ENCODE peak calls at places on chromosomes 4 and X, in seven cellular contexts. One of them, this sample, is unnamed.

GRCh38 chr4:70183168-70183939 is 12.2 kb upstream of the ODAM start:
- DNase-seq in Caco-2: peak; percentile 57
- DNase-seq in neural progenitor cell: peak; percentile 82
- DNase-seq in spleen: no peak
- DNase-seq in aorta: no peak
- DNase-seq in small intestine: peak; percentile 13
- DNase-seq in psoas muscle: no peak
- DNase-seq in this sample: no peak

GRCh38 chr4:22514001-22514400 is 1.9 kb downstream of the ADGRA3 start:
- DNase-seq in Caco-2: no peak
- DNase-seq in neural progenitor cell: no peak
- DNase-seq in spleen: no peak
- DNase-seq in aorta: no peak
- DNase-seq in small intestine: no peak
- DNase-seq in psoas muscle: no peak
- DNase-seq in this sample: no peak

GRCh38 chr4:42819863-42820514 is 72.5 kb upstream of the GRXCR1 start:
- DNase-seq in Caco-2: no peak
- DNase-seq in neural progenitor cell: no peak
- DNase-seq in spleen: no peak
- DNase-seq in aorta: no peak
- DNase-seq in small intestine: no peak
- DNase-seq in psoas muscle: no peak
- DNase-seq in this sample: no peak

GRCh38 chrX:20609916-20610415 is 343.3 kb upstream of the RPS6KA3 start:
- DNase-seq in Caco-2: no peak
- DNase-seq in neural progenitor cell: no peak
- DNase-seq in spleen: no peak
- DNase-seq in aorta: no peak
- DNase-seq in small intestine: no peak
- DNase-seq in psoas muscle: no peak
- DNase-seq in this sample: no peak

GRCh38 chr4:158239196-158239595 is 28.9 kb downstream of the TMEM144 start:
- DNase-seq in Caco-2: no peak
- DNase-seq in neural progenitor cell: no peak
- DNase-seq in spleen: no peak
- DNase-seq in aorta: no peak
- DNase-seq in small intestine: no peak
- DNase-seq in psoas muscle: no peak
- DNase-seq in this sample: no peak

GRCh38 chr4:17059192-17059634 is 160.8 kb upstream of the LDB2 start:
- DNase-seq in Caco-2: no peak
- DNase-seq in neural progenitor cell: no peak
- DNase-seq in spleen: no peak
- DNase-seq in aorta: no peak
- DNase-seq in small intestine: no peak
- DNase-seq in psoas muscle: peak; percentile 49
- DNase-seq in this sample: peak; percentile 36

GRCh38 chr4:37603070-37603468 is 83.1 kb downstream of the RELL1 start:
- DNase-seq in Caco-2: peak; percentile 82
- DNase-seq in neural progenitor cell: peak; percentile 76
- DNase-seq in spleen: peak; percentile 94
- DNase-seq in aorta: peak; percentile 93
- DNase-seq in small intestine: peak; percentile 81
- DNase-seq in psoas muscle: peak; percentile 92
- DNase-seq in this sample: peak; percentile 82

GRCh38 chrX:10240918-10241317 is 84.1 kb downstream of the CLCN4 start:
- DNase-seq in Caco-2: no peak
- DNase-seq in neural progenitor cell: no peak
- DNase-seq in spleen: no peak
- DNase-seq in aorta: no peak
- DNase-seq in small intestine: no peak
- DNase-seq in psoas muscle: no peak
- DNase-seq in this sample: no peak

GRCh38 chr4:18025263-18025662 is 3.7 kb upstream of the LCORL start:
- DNase-seq in Caco-2: no peak
- DNase-seq in neural progenitor cell: no peak
- DNase-seq in spleen: no peak
- DNase-seq in aorta: no peak
- DNase-seq in small intestine: no peak
- DNase-seq in psoas muscle: no peak
- DNase-seq in this sample: no peak

GRCh38 chrX:49840679-49841078 is 11.6 kb downstream of the PAGE4 start:
- DNase-seq in Caco-2: peak; percentile 88
- DNase-seq in neural progenitor cell: peak; percentile 84
- DNase-seq in spleen: no peak
- DNase-seq in aorta: peak; percentile 77
- DNase-seq in small intestine: peak; percentile 22
- DNase-seq in psoas muscle: peak; percentile 56
- DNase-seq in this sample: peak; percentile 38

GRCh38 chr4:109701566-109702399 is 1.5 kb downstream of the CASP6 start:
- DNase-seq in Caco-2: peak; percentile 40
- DNase-seq in neural progenitor cell: peak; percentile 10
- DNase-seq in spleen: no peak
- DNase-seq in aorta: no peak
- DNase-seq in small intestine: peak; percentile 82
- DNase-seq in psoas muscle: no peak
- DNase-seq in this sample: no peak

GRCh38 chr4:61277785-61278184 is 77.7 kb downstream of the ADGRL3 start:
- DNase-seq in Caco-2: no peak
- DNase-seq in neural progenitor cell: no peak
- DNase-seq in spleen: no peak
- DNase-seq in aorta: no peak
- DNase-seq in small intestine: no peak
- DNase-seq in psoas muscle: no peak
- DNase-seq in this sample: no peak

GRCh38 chr4:172692701-172693100 is 475.9 kb upstream of the GALNT7 start:
- DNase-seq in Caco-2: no peak
- DNase-seq in neural progenitor cell: no peak
- DNase-seq in spleen: no peak
- DNase-seq in aorta: no peak
- DNase-seq in small intestine: peak; percentile 5
- DNase-seq in psoas muscle: no peak
- DNase-seq in this sample: no peak

GRCh38 chr4:25795091-25795490 is 67.7 kb downstream of the SEL1L3 start:
- DNase-seq in Caco-2: no peak
- DNase-seq in neural progenitor cell: no peak
- DNase-seq in spleen: no peak
- DNase-seq in aorta: no peak
- DNase-seq in small intestine: no peak
- DNase-seq in psoas muscle: no peak
- DNase-seq in this sample: no peak

GRCh38 chr4:1247811-1248261 is 1.1 kb downstream of the CTBP1 start:
- DNase-seq in Caco-2: peak; percentile 38
- DNase-seq in neural progenitor cell: no peak
- DNase-seq in spleen: no peak
- DNase-seq in aorta: no peak
- DNase-seq in small intestine: no peak
- DNase-seq in psoas muscle: no peak
- DNase-seq in this sample: no peak

GRCh38 chr4:139666735-139667266 is 1.2 kb downstream of the MGST2 start:
- DNase-seq in Caco-2: peak; percentile 61
- DNase-seq in neural progenitor cell: peak; percentile 19
- DNase-seq in spleen: no peak
- DNase-seq in aorta: no peak
- DNase-seq in small intestine: peak; percentile 75
- DNase-seq in psoas muscle: peak; percentile 67
- DNase-seq in this sample: no peak

GRCh38 chr4:39037491-39037825 is 5.2 kb upstream of the TMEM156 start:
- DNase-seq in Caco-2: no peak
- DNase-seq in neural progenitor cell: peak; percentile 50
- DNase-seq in spleen: no peak
- DNase-seq in aorta: no peak
- DNase-seq in small intestine: no peak
- DNase-seq in psoas muscle: no peak
- DNase-seq in this sample: no peak

GRCh38 chrX:133516691-133517090 is 101.4 kb upstream of the GPC4 start:
- DNase-seq in Caco-2: no peak
- DNase-seq in neural progenitor cell: no peak
- DNase-seq in spleen: no peak
- DNase-seq in aorta: no peak
- DNase-seq in small intestine: no peak
- DNase-seq in psoas muscle: no peak
- DNase-seq in this sample: no peak

GRCh38 chr4:18318682-18319410 is 297.3 kb upstream of the LCORL start:
- DNase-seq in Caco-2: no peak
- DNase-seq in neural progenitor cell: peak; percentile 15
- DNase-seq in spleen: no peak
- DNase-seq in aorta: no peak
- DNase-seq in small intestine: peak; percentile 46
- DNase-seq in psoas muscle: no peak
- DNase-seq in this sample: peak; percentile 50

GRCh38 chrX:131032646-131033230 is 25.4 kb upstream of the ARHGAP36 start:
- DNase-seq in Caco-2: no peak
- DNase-seq in neural progenitor cell: no peak
- DNase-seq in spleen: no peak
- DNase-seq in aorta: no peak
- DNase-seq in small intestine: no peak
- DNase-seq in psoas muscle: no peak
- DNase-seq in this sample: no peak

GRCh38 chr4:141352775-141353544 is 132.3 kb downstream of the ZNF330 start:
- DNase-seq in Caco-2: no peak
- DNase-seq in neural progenitor cell: peak; percentile 30
- DNase-seq in spleen: no peak
- DNase-seq in aorta: no peak
- DNase-seq in small intestine: no peak
- DNase-seq in psoas muscle: no peak
- DNase-seq in this sample: no peak

DNA sequence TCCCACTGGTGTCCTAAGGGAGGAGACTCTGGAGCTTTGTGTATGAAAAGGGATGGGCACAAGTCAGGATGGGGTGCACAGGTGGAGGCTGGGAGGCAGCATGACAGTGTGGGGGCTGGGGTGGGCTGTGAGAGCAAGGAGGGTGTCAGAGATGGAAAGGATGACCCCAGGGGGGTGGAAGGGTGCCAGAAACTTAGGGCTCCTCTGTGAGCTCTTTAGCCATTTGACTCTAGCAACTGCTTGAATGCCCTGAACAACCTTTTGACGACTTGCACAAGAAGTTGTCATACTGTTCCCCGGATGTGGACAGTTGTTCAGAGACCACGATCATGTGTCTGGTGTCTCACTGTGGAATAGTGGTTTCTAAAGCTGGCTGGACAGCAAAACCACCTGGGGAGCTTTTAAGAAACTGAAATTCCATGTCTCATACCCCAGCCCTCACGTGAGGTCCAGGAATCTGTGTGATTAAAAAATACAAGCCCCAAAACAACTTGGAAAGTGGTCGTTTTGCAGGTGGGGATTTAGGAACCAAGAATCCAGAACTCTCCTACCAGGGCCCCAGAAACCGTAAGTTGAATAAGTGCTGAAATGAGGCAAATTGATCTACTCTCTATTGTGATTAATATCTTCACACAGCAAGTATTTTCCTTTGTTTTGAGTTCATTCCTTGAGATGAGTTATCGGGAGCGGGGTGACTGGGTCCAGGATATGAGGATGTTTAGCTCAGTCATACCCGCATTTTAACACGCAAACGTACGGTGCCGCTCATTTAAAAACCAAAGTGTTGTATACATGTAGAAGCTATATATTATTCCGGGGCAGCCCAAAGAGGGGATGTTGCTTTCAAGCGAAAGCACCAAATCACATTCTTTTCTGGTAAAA is 3.4 kb downstream of the RHOH start:
- DNase-seq in Caco-2: no peak
- DNase-seq in neural progenitor cell: no peak
- DNase-seq in spleen: no peak
- DNase-seq in aorta: no peak
- DNase-seq in small intestine: peak; percentile 71
- DNase-seq in psoas muscle: no peak
- DNase-seq in this sample: no peak
- H3K4me3 ChIP-seq in Caco-2: no peak overlapping the region
- H3K4me3 ChIP-seq in neural progenitor cell: no peak overlapping the region
- H3K4me3 ChIP-seq in spleen: peak overlapping the region; percentile 46
- H3K4me3 ChIP-seq in aorta: no peak overlapping the region
- H3K4me3 ChIP-seq in small intestine: peak overlapping the region; percentile 42
- H3K4me3 ChIP-seq in psoas muscle: no peak overlapping the region
- H3K4me3 ChIP-seq in this sample: no peak overlapping the region

GRCh38 chrX:2712890-2713860 is 22.1 kb downstream of the CD99 start:
- DNase-seq in Caco-2: no peak
- DNase-seq in neural progenitor cell: no peak
- DNase-seq in spleen: no peak
- DNase-seq in aorta: peak; percentile 25
- DNase-seq in small intestine: no peak
- DNase-seq in psoas muscle: no peak
- DNase-seq in this sample: no peak
- H3K4me1 ChIP-seq in Caco-2: peaks cover 37% of the 10 kb centered on the region
- H3K4me1 ChIP-seq in neural progenitor cell: peaks cover 8% of the 10 kb centered on the region
- H3K4me1 ChIP-seq in spleen: peaks cover 24% of the 10 kb centered on the region
- H3K4me1 ChIP-seq in aorta: no peaks in the 10 kb centered on the region
- H3K4me1 ChIP-seq in small intestine: peaks cover 2% of the 10 kb centered on the region
- H3K4me1 ChIP-seq in psoas muscle: peaks cover 21% of the 10 kb centered on the region
- H3K4me1 ChIP-seq in this sample: peaks cover 39% of the 10 kb centered on the region

DNA sequence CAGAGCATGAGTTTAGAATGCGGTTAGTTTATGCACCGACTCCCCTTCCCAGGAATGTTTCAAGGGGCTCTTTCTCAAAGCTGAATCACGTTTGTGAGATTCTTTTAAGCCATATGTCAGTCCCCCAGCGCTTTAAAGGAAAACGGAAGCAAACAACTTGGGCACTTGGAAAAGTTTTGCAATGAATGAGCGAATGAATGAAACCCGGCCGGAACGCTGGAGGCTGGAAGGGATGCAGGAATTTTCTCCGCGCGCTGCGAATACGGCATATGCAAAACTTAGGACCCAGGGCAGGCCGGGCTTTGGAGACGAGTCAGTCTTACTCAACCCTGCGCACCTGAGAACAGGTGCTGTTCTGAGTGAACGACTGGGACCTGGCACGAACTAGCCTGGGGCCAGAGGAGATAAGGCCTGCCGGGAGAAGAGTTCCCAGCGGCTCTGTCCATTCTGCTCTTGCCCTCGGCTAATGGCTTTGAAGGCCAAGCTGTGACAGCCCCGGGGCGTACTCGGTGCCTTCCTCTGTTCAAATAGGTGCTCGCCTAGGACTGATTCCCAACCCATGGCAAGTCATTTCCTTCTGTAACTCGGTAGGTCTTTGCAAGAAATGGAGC is 763 bp upstream of the NRK start:
- DNase-seq in Caco-2: peak; percentile 47
- DNase-seq in neural progenitor cell: peak; percentile 42
- DNase-seq in spleen: peak; percentile 55
- DNase-seq in aorta: no peak
- DNase-seq in small intestine: no peak
- DNase-seq in psoas muscle: no peak
- DNase-seq in this sample: no peak
- H3K4me3 ChIP-seq in Caco-2: no peak overlapping the region
- H3K4me3 ChIP-seq in neural progenitor cell: peak overlapping the region; percentile 39
- H3K4me3 ChIP-seq in spleen: no peak overlapping the region
- H3K4me3 ChIP-seq in aorta: peak overlapping the region; percentile 11
- H3K4me3 ChIP-seq in small intestine: no peak overlapping the region
- H3K4me3 ChIP-seq in psoas muscle: peak overlapping the region; percentile 58
- H3K4me3 ChIP-seq in this sample: peak overlapping the region; percentile 50

GRCh38 chrX:135094726-135095125 is 25.6 kb downstream of the ETDB start:
- DNase-seq in Caco-2: no peak
- DNase-seq in neural progenitor cell: no peak
- DNase-seq in spleen: no peak
- DNase-seq in aorta: no peak
- DNase-seq in small intestine: no peak
- DNase-seq in psoas muscle: peak; percentile 51
- DNase-seq in this sample: no peak

GRCh38 chrX:135095715-135096114 is 24.6 kb downstream of the ETDB start:
- DNase-seq in Caco-2: no peak
- DNase-seq in neural progenitor cell: no peak
- DNase-seq in spleen: peak; percentile 60
- DNase-seq in aorta: no peak
- DNase-seq in small intestine: no peak
- DNase-seq in psoas muscle: peak; percentile 42
- DNase-seq in this sample: no peak

GRCh38 chrX:135099493-135099783 is 20.9 kb downstream of the ETDB start:
- DNase-seq in Caco-2: no peak
- DNase-seq in neural progenitor cell: no peak
- DNase-seq in spleen: no peak
- DNase-seq in aorta: no peak
- DNase-seq in small intestine: no peak
- DNase-seq in psoas muscle: no peak
- DNase-seq in this sample: no peak
- H3K4me1 ChIP-seq in Caco-2: no peaks in the 10 kb centered on the region
- H3K4me1 ChIP-seq in neural progenitor cell: no peaks in the 10 kb centered on the region
- H3K4me1 ChIP-seq in spleen: no peaks in the 10 kb centered on the region
- H3K4me1 ChIP-seq in aorta: no peaks in the 10 kb centered on the region
- H3K4me1 ChIP-seq in small intestine: no peaks in the 10 kb centered on the region
- H3K4me1 ChIP-seq in psoas muscle: no peaks in the 10 kb centered on the region
- H3K4me1 ChIP-seq in this sample: no peaks in the 10 kb centered on the region

This sample was measured in heart right ventricle.